ENCODE peak calls at places on chromosomes 12 and 14, in six cellular contexts. H is cardiac muscle cell; A is H9; D is ascending aorta; M is naive thymus-derived CD4-positive, alpha-beta T cell; R is neuronal stem cell. F is an unnamed sample.
A peak's percentile ranks its signal among the peaks of the same experiment; 100 is the strongest.

GRCh38 chr14:23344481-23344880 is 8.2 kb downstream of the SLC22A17 start:
- DNase-seq in H (no peak), A (no peak), D (no peak), M (no peak), R (no peak), F (no peak)

GRCh38 chr14:99685061-99685995 is 1.2 kb downstream of the CYP46A1 start:
- DNase-seq in H (peak; percentile 39), A (peak; percentile 33), D (no peak), M (no peak), R (no peak), F (no peak)

GRCh38 chr12:92464911-92465310 is 237.9 kb upstream of the PLEKHG7 start:
- DNase-seq in H (no peak), A (no peak), D (no peak), M (no peak), R (no peak), F (no peak)

GRCh38 chr14:39957290-39957689 is 525.1 kb upstream of the FBXO33 start:
- DNase-seq in H (no peak), A (no peak), D (no peak), M (no peak), R (no peak), F (no peak)

GRCh38 chr12:116929885-116930284 is 19.1 kb downstream of the FBXW8 start:
- DNase-seq in H (no peak), A (no peak), D (no peak), M (no peak), R (no peak), F (no peak)

GRCh38 chr14:29643415-29644206 is 284.0 kb downstream of the PRKD1 start:
- DNase-seq in H (no peak), A (no peak), D (no peak), M (no peak), R (no peak), F (no peak)

GRCh38 chr12:93789767-93790166 is 112.6 kb downstream of the CRADD start:
- DNase-seq in H (no peak), A (no peak), D (no peak), M (no peak), R (no peak), F (no peak)

GRCh38 chr12:7134371-7135166 is 4.4 kb downstream of the CLSTN3 start:
- DNase-seq in H (no peak), A (no peak), D (no peak), M (no peak), R (no peak), F (no peak)

GRCh38 chr14:100294213-100294962 is 11.9 kb downstream of the SLC25A29 start:
- DNase-seq in H (no peak), A (no peak), D (no peak), M (no peak), R (no peak), F (no peak)

GRCh38 chr14:94011795-94012194 is 14.3 kb upstream of the OTUB2 start:
- DNase-seq in H (peak; percentile 52), A (no peak), D (no peak), M (peak; percentile 30), R (no peak), F (no peak)

GRCh38 chr14:58026219-58026618 is 125.8 kb downstream of the ARMH4 start:
- DNase-seq in H (no peak), A (no peak), D (no peak), M (no peak), R (no peak), F (no peak)

GRCh38 chr14:75001899-75002298 is 822 bp upstream of the EIF2B2 start:
- DNase-seq in H (no peak), A (no peak), D (no peak), M (no peak), R (no peak), F (no peak)

GRCh38 chr12:26727482-26728204 is 105.4 kb downstream of the ITPR2 start:
- DNase-seq in H (no peak), A (no peak), D (no peak), M (no peak), R (no peak), F (no peak)

GRCh38 chr12:26725517-26725916 is 107.5 kb downstream of the ITPR2 start:
- DNase-seq in H (no peak), A (no peak), D (no peak), M (no peak), R (no peak), F (peak; percentile 33)

GRCh38 chr12:26724309-26724702 is 108.7 kb downstream of the ITPR2 start:
- DNase-seq in H (no peak), A (no peak), D (no peak), M (no peak), R (no peak), F (no peak)

GRCh38 chr12:26728205-26729050 is 104.6 kb downstream of the ITPR2 start:
- DNase-seq in H (no peak), A (no peak), D (no peak), M (no peak), R (no peak), F (no peak)

DNA sequence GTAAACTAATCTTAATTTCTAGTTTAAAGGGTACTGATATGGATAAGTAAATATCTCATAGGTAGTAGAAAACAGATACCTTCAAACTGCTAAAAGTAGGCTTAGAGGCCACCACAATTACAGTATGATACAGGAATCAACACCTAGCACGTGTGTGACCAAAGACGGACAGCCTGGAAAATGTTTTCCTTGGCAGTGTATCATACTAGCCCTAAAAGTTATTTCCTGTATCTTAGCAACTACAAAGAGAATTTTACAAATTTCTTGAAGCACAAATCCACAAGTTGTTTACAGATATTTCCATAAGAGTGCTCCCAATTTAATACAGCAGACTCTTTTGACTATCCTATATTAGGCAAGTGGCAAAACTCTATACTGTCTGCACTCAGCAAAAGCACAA is 106.0 kb downstream of the ITPR2 start:
- DNase-seq in H (no peak), A (no peak), D (no peak), M (no peak), R (no peak), F (no peak)
- H3K4me1 ChIP-seq in H (peaks cover 13% of the 10 kb centered on the region), A (no peaks in the 10 kb centered on the region), D (peaks cover 16% of the 10 kb centered on the region), M (peaks cover 5% of the 10 kb centered on the region), R (no peaks in the 10 kb centered on the region), F (no peaks in the 10 kb centered on the region)

DNA sequence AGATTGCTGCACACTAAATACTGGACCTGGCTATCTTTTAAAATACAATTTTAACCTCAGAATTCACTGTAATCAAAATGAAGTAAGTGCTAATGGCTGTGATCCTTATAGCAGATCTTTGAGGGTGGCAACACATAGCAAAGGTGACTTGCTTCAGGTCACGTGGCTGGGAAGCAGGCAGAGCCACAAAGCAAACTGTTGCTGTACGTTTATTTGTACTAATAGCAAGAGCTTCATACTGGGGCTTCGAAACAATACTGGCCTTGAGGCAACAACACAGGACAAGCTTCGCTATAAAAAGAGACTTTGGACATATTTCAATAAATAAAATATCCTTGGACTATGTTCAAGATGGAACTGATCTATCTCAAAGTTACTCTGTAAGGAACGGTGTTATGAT is 44.5 kb downstream of the MSRB3 start:
- DNase-seq in H (no peak), A (no peak), D (no peak), M (no peak), R (no peak), F (no peak)
- H3K4me1 ChIP-seq in H (peaks cover 42% of the 10 kb centered on the region), A (no peaks in the 10 kb centered on the region), D (peaks cover 11% of the 10 kb centered on the region), M (no peaks in the 10 kb centered on the region), R (peaks cover 5% of the 10 kb centered on the region), F (no peaks in the 10 kb centered on the region)

GRCh38 chr14:34222122-34222521 is 239.9 kb downstream of the SPTSSA start:
- DNase-seq in H (no peak), A (no peak), D (no peak), M (no peak), R (no peak), F (no peak)

GRCh38 chr14:34223302-34224150 is 238.5 kb downstream of the SPTSSA start:
- DNase-seq in H (no peak), A (no peak), D (no peak), M (no peak), R (no peak), F (no peak)

GRCh38 chr14:34220921-34221320 is 241.1 kb downstream of the SPTSSA start:
- DNase-seq in H (no peak), A (no peak), D (no peak), M (no peak), R (no peak), F (no peak)

GRCh38 chr14:34222867-34223266 is 239.2 kb downstream of the SPTSSA start:
- DNase-seq in H (no peak), A (no peak), D (no peak), M (no peak), R (no peak), F (no peak)

DNA sequence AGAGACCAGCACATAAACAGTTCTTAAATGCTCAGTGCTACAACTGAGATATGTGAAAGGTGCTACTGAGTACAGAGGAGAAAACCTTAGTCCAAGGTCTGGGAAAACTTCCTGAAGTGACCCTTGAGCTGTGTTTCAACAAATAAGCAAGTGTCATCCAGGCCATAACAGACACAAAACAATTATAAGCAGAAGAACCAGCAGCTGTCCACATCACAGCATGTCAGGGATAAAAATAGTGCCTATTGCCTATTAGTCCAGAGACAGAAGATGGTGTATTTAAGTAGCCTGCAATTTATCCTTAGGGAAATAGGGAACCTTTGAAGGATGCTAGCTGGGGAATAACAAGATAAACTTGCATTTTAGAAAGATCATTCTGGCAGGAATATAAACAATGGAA is 237.8 kb downstream of the SPTSSA start:
- DNase-seq in H (no peak), A (no peak), D (no peak), M (no peak), R (no peak), F (no peak)
- H3K4me1 ChIP-seq in H (no peaks in the 10 kb centered on the region), A (no peaks in the 10 kb centered on the region), D (no peaks in the 10 kb centered on the region), M (no peaks in the 10 kb centered on the region), R (peaks cover 19% of the 10 kb centered on the region), F (no peaks in the 10 kb centered on the region)

GRCh38 chr12:104458645-104459555 is 2.2 kb downstream of the CHST11 start:
- DNase-seq in H (peak; percentile 42), A (no peak), D (no peak), M (peak; percentile 46), R (no peak), F (no peak)
- H3K4me1 ChIP-seq in H (peaks cover 25% of the 10 kb centered on the region), A (peaks cover 9% of the 10 kb centered on the region), D (peaks cover 19% of the 10 kb centered on the region), M (peaks cover 48% of the 10 kb centered on the region), R (peaks cover 9% of the 10 kb centered on the region), F (no peaks in the 10 kb centered on the region)

DNA sequence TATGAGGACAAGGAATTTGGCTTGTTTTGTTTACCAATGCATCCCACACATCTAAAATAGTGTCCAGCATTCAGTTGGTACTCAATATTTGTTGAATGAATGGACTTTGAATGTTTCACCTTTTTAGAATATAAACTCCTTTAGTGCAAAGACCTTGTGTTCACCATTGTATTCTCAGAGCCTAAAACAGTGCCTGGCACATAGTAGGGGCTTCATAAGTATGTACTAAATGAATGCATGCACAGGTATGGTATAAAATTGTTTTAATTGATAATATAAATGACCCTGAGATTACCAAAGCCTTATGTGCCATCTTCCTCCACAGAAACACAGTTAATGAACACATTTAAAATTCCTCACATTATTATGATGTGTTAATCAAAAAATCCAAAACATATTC is 5.0 kb upstream of the NFYB start:
- DNase-seq in H (no peak), A (no peak), D (no peak), M (no peak), R (no peak), F (no peak)
- H3K4me1 ChIP-seq in H (peaks cover 9% of the 10 kb centered on the region), A (no peaks in the 10 kb centered on the region), D (peaks cover 7% of the 10 kb centered on the region), M (peaks cover 7% of the 10 kb centered on the region), R (peaks cover 5% of the 10 kb centered on the region), F (peaks cover 4% of the 10 kb centered on the region)

F was measured in breast epithelium.